ENCODE peak calls at places on chromosomes 1 and 21, in eight cellular contexts. F, D, H, N, C, G, J and T are unnamed samples.

GRCh38 chr1:245687636-245688535 is 533.1 kb downstream of the KIF26B start:
- DNase-seq in N (no peak), C (no peak), F (peak; percentile 21), H (no peak), J (no peak), D (no peak), G (no peak), T (no peak)

GRCh38 chr1:226064816-226065248 is 2.3 kb downstream of the H3-3A start:
- DNase-seq in H (no peak), J (peak; percentile 71), G (peak; percentile 30), N (no peak), D (no peak), C (peak; percentile 55), F (peak; percentile 74), T (peak; percentile 15)

GRCh38 chr1:8082945-8083344 is 56.8 kb upstream of the ERRFI1 start:
- DNase-seq in C (no peak), H (peak; percentile 39), F (no peak), J (no peak), D (no peak), N (no peak), G (no peak), T (peak; percentile 76)

GRCh38 chr1:182650678-182651669 is 33.4 kb downstream of the RGS8 start:
- DNase-seq in N (no peak), C (no peak), J (no peak), G (no peak), D (no peak), F (no peak), H (no peak), T (no peak)

GRCh38 chr21:38330671-38331070 is 73.9 kb downstream of the KCNJ15 start:
- DNase-seq in H (no peak), J (no peak), D (no peak), C (no peak), F (no peak), N (no peak), G (no peak), T (no peak)

GRCh38 chr1:23194119-23194984 is 22.9 kb downstream of the HTR1D start:
- DNase-seq in F (no peak), D (no peak), G (no peak), C (no peak), J (no peak), N (no peak), H (peak; percentile 84), T (peak; percentile 96)

GRCh38 chr1:183968386-183968785 is 69.1 kb downstream of the COLGALT2 start:
- DNase-seq in F (no peak), N (no peak), J (no peak), G (no peak), C (no peak), D (no peak), H (no peak), T (no peak)

GRCh38 chr1:54398963-54399528 is 7.1 kb downstream of the SSBP3 start:
- DNase-seq in D (no peak), G (no peak), J (no peak), N (no peak), C (no peak), H (no peak), F (no peak), T (no peak)

GRCh38 chr1:235887676-235888075 is 21.0 kb upstream of the LYST start:
- DNase-seq in D (no peak), N (no peak), J (no peak), H (no peak), G (no peak), C (no peak), F (no peak), T (no peak)

GRCh38 chr1:86416343-86416742 is 7.6 kb upstream of the CLCA2 start:
- DNase-seq in F (no peak), C (no peak), G (no peak), N (no peak), H (no peak), J (no peak), D (no peak), T (no peak)

GRCh38 chr1:58209578-58209977 is 336.9 kb downstream of the OMA1 start:
- DNase-seq in C (no peak), N (no peak), G (no peak), D (no peak), J (no peak), F (no peak), H (no peak), T (no peak)

GRCh38 chr21:35792569-35792968 is 267.8 kb downstream of the SETD4 start:
- DNase-seq in C (no peak), G (no peak), D (no peak), N (no peak), H (no peak), J (no peak), F (peak; percentile 44), T (no peak)

GRCh38 chr1:233183226-233184020 is 112.1 kb downstream of the PCNX2 start:
- DNase-seq in J (no peak), C (no peak), F (no peak), G (no peak), D (no peak), N (no peak), H (no peak), T (no peak)

GRCh38 chr21:21268061-21268471 is 269.9 kb downstream of the NCAM2 start:
- DNase-seq in D (no peak), J (no peak), H (no peak), F (no peak), C (no peak), G (no peak), N (no peak), T (no peak)

GRCh38 chr1:221097479-221098281 is 218.4 kb downstream of the HLX start:
- DNase-seq in N (no peak), G (no peak), J (no peak), H (peak; percentile 98), C (no peak), D (no peak), F (peak; percentile 82), T (peak; percentile 100)

GRCh38 chr1:168341576-168341975 is 60.9 kb downstream of the TBX19 start:
- DNase-seq in C (no peak), H (no peak), F (no peak), D (no peak), G (no peak), J (no peak), N (no peak), T (no peak)

GRCh38 chr1:24203404-24203803 is 16.3 kb upstream of the IFNLR1 start:
- DNase-seq in N (no peak), D (no peak), J (peak; percentile 18), F (no peak), G (no peak), C (peak; percentile 57), H (no peak), T (no peak)

GRCh38 chr1:176733661-176734060 is 270.7 kb downstream of the PAPPA2 start:
- DNase-seq in C (peak; percentile 4), F (no peak), H (no peak), D (no peak), J (no peak), N (no peak), G (no peak), T (no peak)

GRCh38 chr21:21715286-21715969 is 717.2 kb downstream of the NCAM2 start:
- DNase-seq in C (no peak), H (no peak), J (no peak), D (no peak), F (no peak), N (no peak), G (no peak), T (peak; percentile 58)

GRCh38 chr1:167454304-167454928 is 63.9 kb downstream of the CD247 start:
- DNase-seq in N (no peak), C (no peak), J (no peak), G (no peak), H (no peak), F (no peak), D (no peak), T (no peak)

GRCh38 chr21:17195965-17196364 is 316.9 kb upstream of the CXADR start:
- DNase-seq in C (no peak), H (no peak), N (no peak), G (no peak), D (no peak), F (no peak), J (no peak), T (no peak)

GRCh38 chr1:7574121-7575040 is 196.7 kb upstream of the VAMP3 start:
- DNase-seq in D (no peak), H (no peak), G (no peak), C (no peak), F (no peak), J (no peak), N (peak; percentile 72), T (no peak)

GRCh38 chr1:1197551-1198422 is 8.6 kb downstream of the TNFRSF18 start:
- DNase-seq in J (no peak), D (no peak), F (no peak), G (no peak), N (peak; percentile 69), H (no peak), C (no peak), T (no peak)

GRCh38 chr1:208181259-208181816 is 62.8 kb downstream of the PLXNA2 start:
- DNase-seq in H (no peak), F (no peak), D (no peak), J (no peak), G (no peak), N (no peak), C (no peak), T (no peak)

GRCh38 chr1:156413310-156414246 is 44.6 kb downstream of the RHBG start:
- DNase-seq in C (no peak), H (no peak), F (no peak), N (no peak), G (no peak), D (no peak), J (no peak), T (no peak)

GRCh38 chr21:14383596-14384210 is 757 bp upstream of the HSPA13 start:
- DNase-seq in H (no peak), D (no peak), F (peak; percentile 58), J (no peak), G (no peak), C (peak; percentile 14), N (no peak), T (no peak)

GRCh38 chr1:118304722-118305344 is 119.8 kb upstream of the SPAG17 start:
- DNase-seq in N (no peak), G (no peak), F (peak; percentile 7), H (no peak), D (no peak), J (no peak), C (no peak), T (no peak)

GRCh38 chr1:174982971-174983689 is 16.6 kb upstream of the CACYBP start:
- DNase-seq in C (no peak), H (no peak), G (no peak), N (no peak), F (peak; percentile 64), D (no peak), J (peak; percentile 57), T (no peak)

GRCh38 chr1:34178072-34178471 is 1.4 kb downstream of the C1orf94 start:
- DNase-seq in D (no peak), C (no peak), J (no peak), H (no peak), G (no peak), N (no peak), F (no peak), T (no peak)

GRCh38 chr1:56098956-56099355 is 480.4 kb downstream of the PLPP3 start:
- DNase-seq in D (no peak), G (no peak), N (no peak), F (no peak), J (no peak), H (no peak), C (no peak), T (peak; percentile 91)

GRCh38 chr1:152761609-152762213 is 3.9 kb downstream of the KPRP start:
- DNase-seq in H (no peak), G (no peak), J (no peak), F (no peak), C (no peak), N (no peak), D (no peak), T (no peak)

GRCh38 chr1:146046664-146047063 is 25.1 kb upstream of the HJV start:
- DNase-seq in C (no peak), D (no peak), J (no peak), G (no peak), F (no peak), H (no peak), N (no peak), T (no peak)

GRCh38 chr1:34776911-34777310 is 4.1 kb upstream of the GJB3 start:
- DNase-seq in C (no peak), F (no peak), J (no peak), N (peak; percentile 44), D (no peak), H (no peak), G (no peak), T (no peak)